ENCODE peak calls at places on chromosomes 12 and 14, in seven cellular contexts. Q is HCT116, G is HEK293T, K is K562, Z is WTC11, N is GM12878, E is H1. B is an unnamed sample.

GRCh38 chr14:104554608-104555401 is 24.8 kb upstream of the C14orf180 start:
- DNase-seq in K (no peak), N (no peak), Z (peak), Q (no peak), G (no peak), E (no peak), B (no peak)

GRCh38 chr14:93939304-93940229 is 12.4 kb downstream of the FAM181A start:
- DNase-seq in N (peak), K (peak), E (peak), Z (peak), G (peak), Q (peak), B (no peak)

GRCh38 chr14:50823051-50823762 is 7.8 kb downstream of the NIN start:
- DNase-seq in Z (no peak), G (no peak), E (no peak), N (peak), K (no peak), Q (no peak), B (no peak)

GRCh38 chr12:108191086-108191485 is 62.0 kb downstream of the WSCD2 start:
- DNase-seq in Z (no peak), K (no peak), Q (no peak), G (no peak), N (no peak), E (no peak), B (no peak)

GRCh38 chr14:102817942-102818940 is 41.0 kb downstream of the TRAF3 start:
- DNase-seq in Z (no peak), G (no peak), Q (no peak), E (no peak), K (no peak), N (no peak), B (no peak)

GRCh38 chr14:53295985-53296582 is 143.0 kb upstream of the DDHD1 start:
- DNase-seq in K (peak), N (no peak), Z (no peak), E (no peak), G (peak), Q (peak), B (peak)

GRCh38 chr14:78666336-78667056 is 496.3 kb downstream of the NRXN3 start:
- DNase-seq in Q (no peak), Z (no peak), E (no peak), G (no peak), K (no peak), N (no peak), B (no peak)

GRCh38 chr12:47349770-47350408 is 270.1 kb upstream of the AMIGO2 start:
- DNase-seq in G (no peak), Z (no peak), Q (no peak), E (no peak), N (no peak), K (no peak), B (no peak)

GRCh38 chr14:53948181-53948884 is 8.3 kb downstream of the BMP4 start:
- DNase-seq in Z (no peak), N (no peak), G (no peak), Q (no peak), E (no peak), K (no peak), B (no peak)

GRCh38 chr12:3491938-3492867 is 1.2 kb downstream of the PRMT8 start:
- DNase-seq in K (peak), N (no peak), E (peak), Z (peak), Q (no peak), G (peak), B (peak)

GRCh38 chr14:37546621-37547447 is 48.2 kb downstream of the FOXA1 start:
- DNase-seq in Z (no peak), G (no peak), Q (no peak), K (no peak), E (no peak), N (no peak), B (peak)

GRCh38 chr14:53539489-53540126 is 386.5 kb upstream of the DDHD1 start:
- DNase-seq in G (peak), N (peak), Z (peak), K (peak), E (peak), Q (peak), B (peak)

GRCh38 chr12:95881331-95881955 is 22.7 kb downstream of the SNRPF start:
- DNase-seq in Q (no peak), Z (no peak), N (no peak), K (no peak), G (no peak), E (no peak), B (no peak)

GRCh38 chr14:56608682-56609081 is 29.1 kb downstream of the TMEM260 start:
- DNase-seq in Q (peak), E (no peak), N (no peak), G (no peak), Z (no peak), K (no peak), B (no peak)

GRCh38 chr12:1103632-1104031 is 112.6 kb downstream of the ERC1 start:
- DNase-seq in G (no peak), K (no peak), Q (no peak), E (no peak), N (no peak), Z (no peak), B (no peak)

GRCh38 chr14:93716410-93717221 is 71.7 kb downstream of the PRIMA1 start:
- DNase-seq in Q (no peak), E (no peak), Z (no peak), K (no peak), G (no peak), N (no peak), B (no peak)

GRCh38 chr12:55715833-55716581 is at the start of gene BLOC1S1:
- DNase-seq in Z (peak), N (peak), Q (peak), E (no peak), K (peak), G (peak), B (peak)

GRCh38 chr12:55712700-55713415 is 3.0 kb upstream of the BLOC1S1 start:
- DNase-seq in N (no peak), G (no peak), Z (no peak), E (no peak), K (no peak), Q (no peak), B (no peak)

GRCh38 chr12:55715169-55715764 is 579 bp upstream of the BLOC1S1 start:
- DNase-seq in Q (no peak), Z (no peak), E (no peak), G (no peak), N (no peak), K (no peak), B (no peak)

GRCh38 chr12:55712154-55712553 is 3.7 kb upstream of the BLOC1S1 start:
- DNase-seq in Q (no peak), E (no peak), G (no peak), Z (no peak), N (no peak), K (peak), B (no peak)

DNA sequence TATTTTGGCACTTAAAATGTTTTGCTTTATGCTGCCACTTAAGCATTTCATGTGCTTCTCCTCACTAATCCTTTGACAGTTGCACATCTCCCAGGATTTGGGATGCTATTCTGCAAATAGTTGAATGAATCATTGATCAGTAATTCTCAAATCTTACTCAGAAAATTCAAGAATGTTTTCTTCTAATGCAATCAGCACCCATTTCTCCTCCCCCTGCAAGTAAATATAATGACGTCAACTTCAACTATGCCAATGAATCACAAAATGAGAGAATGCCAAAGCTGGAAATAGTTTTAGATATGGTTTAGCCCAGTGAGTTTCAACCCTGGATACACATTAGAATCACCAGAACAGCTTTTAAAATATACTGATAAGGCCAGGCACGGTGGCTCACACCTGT is 2.1 kb upstream of the BLOC1S1 start:
- DNase-seq in N (no peak), G (no peak), K (no peak), Z (no peak), E (no peak), Q (no peak), B (no peak)
- TF ChIP-seq SP1 in N (no peak), G (no peak), K (no peak), Z (no peak), E (no peak), Q (no peak), B (no peak)

GRCh38 chr12:49664591-49665146 is 41.3 kb downstream of the PRPF40B start:
- DNase-seq in G (no peak), K (no peak), Q (no peak), N (no peak), E (no peak), Z (no peak), B (no peak)
- TF ChIP-seq SP1 in G (no peak), K (no peak), Q (no peak), N (no peak), E (no peak), Z (no peak), B (no peak)

DNA sequence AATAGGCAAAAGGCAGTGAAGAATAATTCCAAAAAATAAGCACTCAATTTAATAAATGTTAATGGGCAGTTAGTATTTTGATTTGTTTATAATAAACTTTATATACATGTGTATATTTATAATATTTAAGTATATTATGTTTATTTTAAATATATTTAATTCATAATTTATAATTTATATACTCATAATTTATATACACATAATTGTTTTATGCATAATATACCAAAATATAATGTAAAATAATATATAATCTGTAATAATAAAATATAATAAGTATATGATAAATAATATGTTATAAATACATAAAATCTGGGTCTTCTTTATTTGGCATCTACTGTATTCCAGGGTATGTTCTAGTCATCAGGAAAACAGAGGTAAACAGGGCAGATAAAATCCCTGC is 100.2 kb upstream of the ARID2 start:
- DNase-seq in G (no peak), Q (no peak), Z (no peak), K (no peak), E (no peak), N (no peak), B (no peak)
- TF ChIP-seq SP1 in G (no peak), Q (no peak), Z (no peak), K (no peak), E (no peak), N (no peak), B (no peak)

GRCh38 chr12:94567784-94568183 is 82.6 kb downstream of the TMCC3 start:
- DNase-seq in N (no peak), K (no peak), E (no peak), Z (no peak), Q (no peak), G (no peak), B (no peak)
- TF ChIP-seq SP1 in N (no peak), K (no peak), E (no peak), Z (no peak), Q (no peak), G (no peak), B (no peak)

B was measured in HepG2.